ENCODE peak calls at places on chromosomes 4 and X, in seven cellular contexts. One of them, this sample, is unnamed.

GRCh38 chrX:107537815-107538214 is 88.4 kb downstream of the FRMPD3 start:
- DNase-seq in fibroblast of lung: peak
- DNase-seq in neuronal stem cell: peak
- DNase-seq in PC-3: peak
- DNase-seq in IMR-90: peak
- DNase-seq in GM23248: peak
- DNase-seq in K562: peak
- DNase-seq in this sample: peak

GRCh38 chr4:153034681-153035080 is 98.6 kb downstream of the FHDC1 start:
- DNase-seq in IMR-90: no peak
- DNase-seq in K562: no peak
- DNase-seq in GM23248: no peak
- DNase-seq in neuronal stem cell: peak
- DNase-seq in fibroblast of lung: no peak
- DNase-seq in PC-3: no peak
- DNase-seq in this sample: no peak

GRCh38 chr4:12734586-12734985 is 749.6 kb downstream of the RAB28 start:
- DNase-seq in GM23248: no peak
- DNase-seq in K562: no peak
- DNase-seq in neuronal stem cell: no peak
- DNase-seq in PC-3: no peak
- DNase-seq in IMR-90: no peak
- DNase-seq in fibroblast of lung: no peak
- DNase-seq in this sample: no peak

GRCh38 chrX:6120329-6120728 is 108.3 kb downstream of the NLGN4X start:
- DNase-seq in PC-3: no peak
- DNase-seq in neuronal stem cell: no peak
- DNase-seq in GM23248: no peak
- DNase-seq in fibroblast of lung: no peak
- DNase-seq in IMR-90: no peak
- DNase-seq in K562: no peak
- DNase-seq in this sample: no peak

GRCh38 chr4:127622923-127623754 is 9.6 kb upstream of the INTU start:
- DNase-seq in fibroblast of lung: peak
- DNase-seq in PC-3: no peak
- DNase-seq in IMR-90: peak
- DNase-seq in GM23248: peak
- DNase-seq in neuronal stem cell: peak
- DNase-seq in K562: no peak
- DNase-seq in this sample: peak

GRCh38 chr4:4379540-4380087 is 7.3 kb upstream of the NSG1 start:
- DNase-seq in GM23248: no peak
- DNase-seq in PC-3: no peak
- DNase-seq in fibroblast of lung: no peak
- DNase-seq in IMR-90: no peak
- DNase-seq in K562: no peak
- DNase-seq in neuronal stem cell: no peak
- DNase-seq in this sample: no peak

GRCh38 chr4:69156913-69157312 is 57.6 kb downstream of the UGT2B11 start:
- DNase-seq in K562: no peak
- DNase-seq in PC-3: peak
- DNase-seq in IMR-90: no peak
- DNase-seq in GM23248: peak
- DNase-seq in neuronal stem cell: no peak
- DNase-seq in fibroblast of lung: no peak
- DNase-seq in this sample: no peak

GRCh38 chr4:141473952-141474351 is 162.4 kb upstream of the IL15 start:
- DNase-seq in neuronal stem cell: no peak
- DNase-seq in GM23248: peak
- DNase-seq in K562: no peak
- DNase-seq in IMR-90: peak
- DNase-seq in fibroblast of lung: peak
- DNase-seq in PC-3: no peak
- DNase-seq in this sample: no peak

GRCh38 chr4:1240721-1241465 is 8.0 kb downstream of the CTBP1 start:
- DNase-seq in neuronal stem cell: no peak
- DNase-seq in K562: no peak
- DNase-seq in PC-3: no peak
- DNase-seq in GM23248: no peak
- DNase-seq in fibroblast of lung: no peak
- DNase-seq in IMR-90: no peak
- DNase-seq in this sample: no peak

GRCh38 chr4:1410491-1411325 is 4.5 kb upstream of the NKX1-1 start:
- DNase-seq in GM23248: peak
- DNase-seq in neuronal stem cell: peak
- DNase-seq in K562: peak
- DNase-seq in IMR-90: peak
- DNase-seq in fibroblast of lung: peak
- DNase-seq in PC-3: peak
- DNase-seq in this sample: peak

GRCh38 chr4:14867847-14868246 is 134.4 kb upstream of the CPEB2 start:
- DNase-seq in K562: no peak
- DNase-seq in neuronal stem cell: peak
- DNase-seq in GM23248: no peak
- DNase-seq in IMR-90: no peak
- DNase-seq in fibroblast of lung: no peak
- DNase-seq in PC-3: no peak
- DNase-seq in this sample: no peak

GRCh38 chr4:113921089-113921842 is 58.2 kb downstream of the ARSJ start:
- DNase-seq in IMR-90: peak
- DNase-seq in neuronal stem cell: no peak
- DNase-seq in GM23248: peak
- DNase-seq in fibroblast of lung: peak
- DNase-seq in K562: no peak
- DNase-seq in PC-3: no peak
- DNase-seq in this sample: peak

GRCh38 chrX:57289089-57289488 is 2.6 kb downstream of the FAAH2 start:
- DNase-seq in PC-3: peak
- DNase-seq in GM23248: no peak
- DNase-seq in IMR-90: no peak
- DNase-seq in K562: no peak
- DNase-seq in fibroblast of lung: no peak
- DNase-seq in neuronal stem cell: no peak
- DNase-seq in this sample: no peak

GRCh38 chr4:158775091-158775651 is 6.3 kb downstream of the FNIP2 start:
- DNase-seq in PC-3: peak
- DNase-seq in fibroblast of lung: peak
- DNase-seq in neuronal stem cell: no peak
- DNase-seq in IMR-90: peak
- DNase-seq in GM23248: peak
- DNase-seq in K562: no peak
- DNase-seq in this sample: peak

GRCh38 chrX:24282381-24283121 is 31.3 kb downstream of the SUPT20HL2 start:
- DNase-seq in GM23248: peak
- DNase-seq in IMR-90: peak
- DNase-seq in K562: no peak
- DNase-seq in PC-3: no peak
- DNase-seq in fibroblast of lung: peak
- DNase-seq in neuronal stem cell: no peak
- DNase-seq in this sample: no peak

GRCh38 chr4:67549123-67549522 is 3.8 kb upstream of the CENPC start:
- DNase-seq in K562: no peak
- DNase-seq in PC-3: peak
- DNase-seq in neuronal stem cell: no peak
- DNase-seq in IMR-90: no peak
- DNase-seq in fibroblast of lung: peak
- DNase-seq in GM23248: peak
- DNase-seq in this sample: no peak

GRCh38 chrX:39335447-39336235 is 534.4 kb downstream of the MID1IP1 start:
- DNase-seq in fibroblast of lung: no peak
- DNase-seq in IMR-90: no peak
- DNase-seq in GM23248: no peak
- DNase-seq in neuronal stem cell: no peak
- DNase-seq in PC-3: no peak
- DNase-seq in K562: no peak
- DNase-seq in this sample: peak

GRCh38 chr4:141066690-141067089 is 66.6 kb downstream of the RNF150 start:
- DNase-seq in neuronal stem cell: no peak
- DNase-seq in fibroblast of lung: no peak
- DNase-seq in IMR-90: no peak
- DNase-seq in GM23248: no peak
- DNase-seq in PC-3: peak
- DNase-seq in K562: no peak
- DNase-seq in this sample: no peak

GRCh38 chrX:108468486-108468885 is 28.8 kb downstream of the COL4A5 start:
- DNase-seq in K562: no peak
- DNase-seq in IMR-90: peak
- DNase-seq in PC-3: no peak
- DNase-seq in GM23248: peak
- DNase-seq in fibroblast of lung: peak
- DNase-seq in neuronal stem cell: no peak
- DNase-seq in this sample: no peak

GRCh38 chr4:102263024-102263787 is 82.1 kb downstream of the SLC39A8 start:
- DNase-seq in neuronal stem cell: peak
- DNase-seq in K562: no peak
- DNase-seq in PC-3: peak
- DNase-seq in fibroblast of lung: peak
- DNase-seq in IMR-90: peak
- DNase-seq in GM23248: peak
- DNase-seq in this sample: peak

GRCh38 chr4:74874785-74875367 is 58.0 kb upstream of the PARM1 start:
- DNase-seq in IMR-90: peak
- DNase-seq in K562: peak
- DNase-seq in fibroblast of lung: peak
- DNase-seq in neuronal stem cell: peak
- DNase-seq in GM23248: peak
- DNase-seq in PC-3: peak
- DNase-seq in this sample: peak
- H3K4me2 ChIP-seq in IMR-90: no peak
- H3K4me2 ChIP-seq in K562: no peak
- H3K4me2 ChIP-seq in fibroblast of lung: no peak
- H3K4me2 ChIP-seq in neuronal stem cell: no peak
- H3K4me2 ChIP-seq in GM23248: no peak
- H3K4me2 ChIP-seq in PC-3: no peak
- H3K4me2 ChIP-seq in this sample: no peak

GRCh38 chr4:26819478-26819877 is 41.2 kb upstream of the STIM2 start:
- DNase-seq in IMR-90: no peak
- DNase-seq in fibroblast of lung: no peak
- DNase-seq in K562: no peak
- DNase-seq in GM23248: no peak
- DNase-seq in neuronal stem cell: no peak
- DNase-seq in PC-3: no peak
- DNase-seq in this sample: no peak
- H3K4me2 ChIP-seq in IMR-90: no peak
- H3K4me2 ChIP-seq in fibroblast of lung: no peak
- H3K4me2 ChIP-seq in K562: no peak
- H3K4me2 ChIP-seq in GM23248: no peak
- H3K4me2 ChIP-seq in neuronal stem cell: no peak
- H3K4me2 ChIP-seq in PC-3: no peak
- H3K4me2 ChIP-seq in this sample: no peak

GRCh38 chr4:107719211-107719926 is 665 bp downstream of the PAPSS1 start:
- DNase-seq in K562: no peak
- DNase-seq in IMR-90: peak
- DNase-seq in GM23248: peak
- DNase-seq in neuronal stem cell: no peak
- DNase-seq in fibroblast of lung: peak
- DNase-seq in PC-3: peak
- DNase-seq in this sample: no peak

GRCh38 chr4:107721436-107722090 is 1.5 kb upstream of the PAPSS1 start:
- DNase-seq in fibroblast of lung: no peak
- DNase-seq in GM23248: no peak
- DNase-seq in K562: no peak
- DNase-seq in neuronal stem cell: no peak
- DNase-seq in IMR-90: no peak
- DNase-seq in PC-3: no peak
- DNase-seq in this sample: peak

GRCh38 chr4:107718351-107718965 is 1.6 kb downstream of the PAPSS1 start:
- DNase-seq in neuronal stem cell: no peak
- DNase-seq in IMR-90: no peak
- DNase-seq in K562: no peak
- DNase-seq in GM23248: no peak
- DNase-seq in PC-3: peak
- DNase-seq in fibroblast of lung: no peak
- DNase-seq in this sample: no peak

GRCh38 chr4:107719927-107720722 is at the start of gene PAPSS1:
- DNase-seq in fibroblast of lung: peak
- DNase-seq in PC-3: peak
- DNase-seq in IMR-90: peak
- DNase-seq in neuronal stem cell: peak
- DNase-seq in K562: peak
- DNase-seq in GM23248: peak
- DNase-seq in this sample: peak
- H3K4me2 ChIP-seq in fibroblast of lung: peak
- H3K4me2 ChIP-seq in PC-3: peak
- H3K4me2 ChIP-seq in IMR-90: peak
- H3K4me2 ChIP-seq in neuronal stem cell: peak
- H3K4me2 ChIP-seq in K562: peak
- H3K4me2 ChIP-seq in GM23248: peak
- H3K4me2 ChIP-seq in this sample: peak

GRCh38 chr4:98937977-98938376 is 9.0 kb upstream of the EIF4E start:
- DNase-seq in PC-3: no peak
- DNase-seq in GM23248: peak
- DNase-seq in K562: no peak
- DNase-seq in neuronal stem cell: no peak
- DNase-seq in fibroblast of lung: no peak
- DNase-seq in IMR-90: no peak
- DNase-seq in this sample: no peak
- H3K4me2 ChIP-seq in PC-3: no peak
- H3K4me2 ChIP-seq in GM23248: no peak
- H3K4me2 ChIP-seq in K562: no peak
- H3K4me2 ChIP-seq in neuronal stem cell: no peak
- H3K4me2 ChIP-seq in fibroblast of lung: no peak
- H3K4me2 ChIP-seq in IMR-90: no peak
- H3K4me2 ChIP-seq in this sample: no peak

GRCh38 chr4:6410664-6411063 is 61.8 kb downstream of the PPP2R2C start:
- DNase-seq in neuronal stem cell: no peak
- DNase-seq in fibroblast of lung: no peak
- DNase-seq in GM23248: no peak
- DNase-seq in PC-3: no peak
- DNase-seq in K562: no peak
- DNase-seq in IMR-90: no peak
- DNase-seq in this sample: no peak
- H3K4me2 ChIP-seq in neuronal stem cell: no peak
- H3K4me2 ChIP-seq in fibroblast of lung: no peak
- H3K4me2 ChIP-seq in GM23248: no peak
- H3K4me2 ChIP-seq in PC-3: no peak
- H3K4me2 ChIP-seq in K562: no peak
- H3K4me2 ChIP-seq in IMR-90: no peak
- H3K4me2 ChIP-seq in this sample: no peak

GRCh38 chrX:103396186-103396585 is 19.8 kb downstream of the BEX3 start:
- DNase-seq in IMR-90: peak
- DNase-seq in GM23248: peak
- DNase-seq in neuronal stem cell: no peak
- DNase-seq in fibroblast of lung: no peak
- DNase-seq in PC-3: no peak
- DNase-seq in K562: no peak
- DNase-seq in this sample: no peak
- H3K4me2 ChIP-seq in IMR-90: no peak
- H3K4me2 ChIP-seq in GM23248: no peak
- H3K4me2 ChIP-seq in neuronal stem cell: no peak
- H3K4me2 ChIP-seq in fibroblast of lung: no peak
- H3K4me2 ChIP-seq in PC-3: no peak
- H3K4me2 ChIP-seq in K562: no peak
- H3K4me2 ChIP-seq in this sample: no peak

This sample was measured in hepatocyte.